ENCODE peak calls at places on chromosomes 16 and 17, in nine cellular contexts. P, A, V, Z, W, T, X, J and S are unnamed samples.

GRCh38 chr16:2166263-2167080 is 10.9 kb downstream of the TRAF7 start:
- DNase-seq in P (no peak), A (no peak), V (no peak), Z (no peak), W (no peak), T (no peak), X (no peak), J (no peak), S (no peak)

GRCh38 chr16:85613609-85614337 is 651 bp downstream of the GSE1 start:
- DNase-seq in P (no peak), A (no peak), V (no peak), Z (no peak), W (peak), T (peak), X (no peak), J (peak), S (peak)

GRCh38 chr16:47480410-47480809 is 19.3 kb downstream of the PHKB start:
- DNase-seq in P (no peak), A (no peak), V (no peak), Z (no peak), W (no peak), T (no peak), X (no peak), J (no peak), S (no peak)

GRCh38 chr17:45019177-45019711 is 32.2 kb downstream of the DCAKD start:
- DNase-seq in P (no peak), A (no peak), V (no peak), Z (no peak), W (peak), T (no peak), X (peak), J (no peak), S (peak)

GRCh38 chr17:40617678-40618240 is 29.9 kb downstream of the SMARCE1 start:
- DNase-seq in P (peak), A (no peak), V (no peak), Z (no peak), W (no peak), T (peak), X (no peak), J (no peak), S (no peak)

GRCh38 chr16:1678500-1679098 is 520 bp downstream of the JPT2 start:
- DNase-seq in P (peak), A (peak), V (no peak), Z (no peak), W (peak), T (no peak), X (peak), J (peak), S (peak)

GRCh38 chr17:6328279-6328678 is 106.6 kb downstream of the AIPL1 start:
- DNase-seq in P (peak), A (no peak), V (no peak), Z (no peak), W (no peak), T (no peak), X (no peak), J (no peak), S (no peak)

GRCh38 chr17:2090804-2091534 is 36.1 kb downstream of the HIC1 start:
- DNase-seq in P (peak), A (no peak), V (peak), Z (peak), W (peak), T (peak), X (no peak), J (peak), S (no peak)

GRCh38 chr16:72824761-72825160 is 223.2 kb downstream of the ZFHX3 start:
- DNase-seq in P (no peak), A (no peak), V (no peak), Z (no peak), W (no peak), T (no peak), X (no peak), J (no peak), S (no peak)

GRCh38 chr17:8650119-8650499 is 19.6 kb upstream of the MYH10 start:
- DNase-seq in P (no peak), A (no peak), V (no peak), Z (no peak), W (no peak), T (no peak), X (no peak), J (no peak), S (no peak)

GRCh38 chr17:46266656-46267544 is 28.0 kb upstream of the LRRC37A start:
- DNase-seq in P (peak), A (peak), V (peak), Z (peak), W (peak), T (peak), X (peak), J (peak), S (peak)

GRCh38 chr17:2068589-2069051 is 13.7 kb downstream of the HIC1 start:
- DNase-seq in P (no peak), A (peak), V (no peak), Z (no peak), W (no peak), T (no peak), X (no peak), J (no peak), S (no peak)

GRCh38 chr16:81405702-81406113 is 38.9 kb upstream of the CMIP start:
- DNase-seq in P (peak), A (peak), V (peak), Z (no peak), W (peak), T (peak), X (no peak), J (peak), S (no peak)

GRCh38 chr17:5286846-5287245 is 4.8 kb downstream of the RABEP1 start:
- DNase-seq in P (no peak), A (no peak), V (no peak), Z (no peak), W (no peak), T (peak), X (no peak), J (no peak), S (no peak)

GRCh38 chr17:67575325-67575724 is 142.4 kb upstream of the NOL11 start:
- DNase-seq in P (no peak), A (no peak), V (no peak), Z (no peak), W (no peak), T (no peak), X (no peak), J (no peak), S (no peak)

GRCh38 chr17:55458977-55459376 is 37.3 kb upstream of the MMD start:
- DNase-seq in P (peak), A (no peak), V (no peak), Z (no peak), W (no peak), T (no peak), X (no peak), J (no peak), S (no peak)

GRCh38 chr16:24208710-24209109 is 47.4 kb upstream of the CACNG3 start:
- DNase-seq in P (no peak), A (no peak), V (no peak), Z (peak), W (no peak), T (peak), X (no peak), J (no peak), S (no peak)

GRCh38 chr16:56513972-56514371 is 5.9 kb downstream of the BBS2 start:
- DNase-seq in P (peak), A (no peak), V (peak), Z (no peak), W (peak), T (no peak), X (no peak), J (no peak), S (no peak)

GRCh38 chr16:76681296-76681695 is 404.1 kb downstream of the CNTNAP4 start:
- DNase-seq in P (no peak), A (no peak), V (no peak), Z (no peak), W (no peak), T (no peak), X (no peak), J (no peak), S (no peak)

GRCh38 chr17:6439951-6440350 is 4.3 kb upstream of the PIMREG start:
- DNase-seq in P (no peak), A (no peak), V (no peak), Z (no peak), W (no peak), T (no peak), X (no peak), J (no peak), S (no peak)

GRCh38 chr16:3170440-3171180 is 17.4 kb upstream of the OR1F1 start:
- DNase-seq in P (no peak), A (no peak), V (no peak), Z (peak), W (no peak), T (peak), X (no peak), J (no peak), S (peak)

GRCh38 chr17:1980665-1981250 is 44.4 kb downstream of the RTN4RL1 start:
- DNase-seq in P (no peak), A (no peak), V (no peak), Z (no peak), W (no peak), T (no peak), X (no peak), J (no peak), S (no peak)

GRCh38 chr17:4634981-4635380 is 6.5 kb downstream of the ALOX15 start:
- DNase-seq in P (no peak), A (no peak), V (no peak), Z (no peak), W (no peak), T (no peak), X (no peak), J (no peak), S (no peak)

GRCh38 chr16:25108054-25108453 is 3.5 kb upstream of the LCMT1 start:
- DNase-seq in P (no peak), A (no peak), V (no peak), Z (no peak), W (no peak), T (peak), X (peak), J (no peak), S (no peak)

DNA sequence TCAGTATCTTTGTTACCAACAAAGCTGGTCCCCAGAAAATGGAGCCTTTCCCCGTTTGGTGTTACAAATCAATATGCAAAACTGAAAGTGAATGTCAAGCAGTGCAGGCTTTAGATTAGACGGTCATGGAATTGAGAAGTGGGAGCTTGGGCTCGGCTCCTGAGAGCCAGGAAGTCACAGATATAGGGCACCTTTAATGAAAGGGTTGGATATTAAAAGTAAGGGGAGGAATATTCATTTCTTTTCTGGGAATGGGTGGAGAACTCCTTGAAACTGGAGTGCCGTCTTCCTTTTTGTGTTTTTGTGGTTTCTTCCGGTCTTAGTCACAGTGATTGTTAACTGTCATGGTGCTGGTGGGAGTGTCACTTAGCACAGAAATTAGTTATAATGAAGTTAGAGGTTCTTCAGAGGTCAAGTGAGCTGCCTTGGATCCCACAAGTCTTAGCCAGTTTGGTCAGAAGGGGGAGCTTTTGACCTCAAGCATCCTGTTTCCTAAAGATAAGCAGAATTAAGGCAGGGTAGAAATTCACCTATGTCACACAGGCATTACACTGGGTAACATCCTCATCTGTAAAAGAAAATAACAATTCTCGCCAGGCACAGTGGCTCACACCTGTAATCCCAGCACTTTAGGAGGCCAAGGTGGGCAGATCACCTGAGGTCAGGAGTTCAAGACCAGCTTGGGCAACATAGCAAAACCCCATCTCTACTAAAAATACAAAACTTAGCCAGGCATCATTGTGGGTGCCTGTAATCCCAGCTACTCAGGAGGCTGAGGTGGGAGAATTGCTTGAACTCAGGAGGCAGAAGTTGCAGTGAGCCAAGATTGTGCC is 9.6 kb upstream of the EIF1 start:
- DNase-seq in P (peak), A (no peak), V (no peak), Z (no peak), W (peak), T (no peak), X (no peak), J (no peak), S (no peak)
- TF ChIP-seq CTCF in P (peak), A (peak), V (peak), Z (no peak), W (no peak), T (no peak), X (peak), J (no peak), S (peak)

GRCh38 chr17:51860934-51861561 is 297.5 kb downstream of the CA10 start:
- DNase-seq in P (peak), A (no peak), V (no peak), Z (peak), W (peak), T (peak), X (no peak), J (no peak), S (no peak)
- TF ChIP-seq CTCF in P (peak), A (peak), V (peak), Z (peak), W (peak), T (peak), X (no peak), J (no peak), S (peak)

GRCh38 chr16:78227855-78228254 is 128.4 kb downstream of the WWOX start:
- DNase-seq in P (no peak), A (no peak), V (no peak), Z (no peak), W (no peak), T (no peak), X (no peak), J (no peak), S (no peak)
- TF ChIP-seq CTCF in P (no peak), A (peak), V (no peak), Z (peak), W (no peak), T (no peak), X (no peak), J (no peak), S (no peak)

GRCh38 chr16:74829637-74830036 is 55.0 kb upstream of the FA2H start:
- DNase-seq in P (no peak), A (no peak), V (no peak), Z (no peak), W (peak), T (no peak), X (no peak), J (no peak), S (no peak)
- TF ChIP-seq CTCF in P (no peak), A (no peak), V (no peak), Z (no peak), W (no peak), T (no peak), X (no peak), J (no peak), S (no peak)

DNA sequence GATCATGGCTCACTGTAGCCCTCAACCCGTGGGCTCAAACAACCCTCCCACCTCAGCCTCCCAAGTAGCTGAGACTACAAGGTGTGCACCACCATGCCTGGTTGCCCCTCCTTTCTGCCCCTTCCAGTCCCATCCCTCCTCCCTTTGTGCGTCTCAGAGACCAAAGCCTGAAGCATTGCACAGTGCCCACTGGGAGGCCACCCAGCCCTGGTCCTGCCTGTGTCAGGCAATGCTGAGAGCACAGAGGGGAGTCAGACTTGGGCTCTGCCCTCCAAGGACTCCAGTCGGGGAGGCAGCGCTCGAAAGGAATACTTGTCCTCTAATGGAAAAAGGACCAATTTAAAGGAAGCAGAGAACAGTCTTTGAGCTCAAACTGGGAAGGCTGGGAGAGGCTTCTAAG is 20.4 kb downstream of the RAI1 start:
- DNase-seq in P (no peak), A (no peak), V (no peak), Z (no peak), W (no peak), T (no peak), X (no peak), J (no peak), S (no peak)
- TF ChIP-seq CTCF in P (no peak), A (no peak), V (no peak), Z (no peak), W (peak), T (no peak), X (no peak), J (no peak), S (no peak)

GRCh38 chr17:34474706-34475105 is 104.7 kb upstream of the TMEM132E start:
- DNase-seq in P (no peak), A (no peak), V (no peak), Z (no peak), W (no peak), T (peak), X (no peak), J (no peak), S (no peak)
- TF ChIP-seq CTCF in P (no peak), A (no peak), V (no peak), Z (no peak), W (no peak), T (no peak), X (no peak), J (no peak), S (no peak)

GRCh38 chr16:8869212-8869987 is 594 bp upstream of the CARHSP1 start:
- DNase-seq in P (no peak), A (no peak), V (no peak), Z (no peak), W (no peak), T (peak), X (no peak), J (no peak), S (no peak)

GRCh38 chr16:8868272-8869211 is at the start of gene CARHSP1:
- DNase-seq in P (peak), A (peak), V (peak), Z (peak), W (peak), T (peak), X (peak), J (peak), S (peak)

GRCh38 chr16:8874388-8874787 is 5.6 kb upstream of the CARHSP1 start:
- DNase-seq in P (no peak), A (no peak), V (no peak), Z (no peak), W (no peak), T (no peak), X (no peak), J (no peak), S (no peak)

GRCh38 chr16:8872071-8872470 is 3.3 kb upstream of the CARHSP1 start:
- DNase-seq in P (no peak), A (no peak), V (no peak), Z (no peak), W (no peak), T (no peak), X (no peak), J (no peak), S (no peak)

GRCh38 chr16:8872967-8873865 is 4.4 kb upstream of the CARHSP1 start:
- DNase-seq in P (no peak), A (no peak), V (no peak), Z (no peak), W (no peak), T (no peak), X (no peak), J (no peak), S (no peak)
- TF ChIP-seq CTCF in P (peak), A (peak), V (peak), Z (no peak), W (no peak), T (no peak), X (no peak), J (no peak), S (no peak)

DNA sequence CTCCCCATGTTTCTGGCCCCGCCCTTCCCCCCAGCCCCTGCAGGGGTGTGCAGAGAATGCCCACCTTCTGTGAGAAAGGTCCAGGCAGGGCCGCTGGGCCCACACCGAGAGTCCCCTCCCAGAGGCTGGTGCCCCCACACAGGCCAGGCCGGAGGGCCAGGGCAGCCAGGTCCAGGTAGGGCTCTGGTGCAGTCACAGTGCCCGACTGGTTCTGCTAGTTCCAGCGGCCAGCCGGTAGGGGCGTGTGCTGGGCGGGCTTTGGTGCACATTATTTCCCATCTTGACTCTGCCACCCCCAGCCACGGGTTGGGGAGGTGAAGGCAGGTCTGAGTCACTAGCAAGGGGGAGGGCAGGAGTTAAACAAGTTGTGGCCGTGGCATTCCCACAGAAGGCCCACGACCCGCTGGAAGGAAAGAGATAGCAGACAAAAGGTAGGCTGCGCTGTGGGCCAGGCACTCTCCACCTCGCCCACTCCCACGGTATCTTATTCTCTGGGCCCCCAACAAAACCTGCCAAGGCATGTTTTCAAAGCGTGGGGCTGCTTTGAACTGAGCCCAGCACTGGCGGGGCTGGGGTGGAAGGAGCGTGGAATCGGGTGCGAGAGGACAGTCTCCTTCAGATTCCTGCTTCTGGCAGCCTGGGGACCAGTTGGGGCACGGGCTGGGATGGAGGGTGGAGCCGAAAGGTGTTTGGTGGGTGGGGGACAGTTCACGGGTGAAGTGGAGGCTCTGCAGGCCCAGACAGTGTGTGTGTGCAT is 1.9 kb downstream of the EPN3 start:
- DNase-seq in P (peak), A (peak), V (no peak), Z (no peak), W (peak), T (peak), X (no peak), J (no peak), S (peak)
- TF ChIP-seq CTCF in P (peak), A (peak), V (peak), Z (no peak), W (peak), T (no peak), X (peak), J (no peak), S (peak)

GRCh38 chr17:60845012-60845411 is 167.4 kb downstream of the BCAS3 start:
- DNase-seq in P (no peak), A (no peak), V (no peak), Z (no peak), W (no peak), T (no peak), X (no peak), J (no peak), S (no peak)
- TF ChIP-seq CTCF in P (no peak), A (no peak), V (no peak), Z (no peak), W (no peak), T (no peak), X (no peak), J (no peak), S (no peak)

GRCh38 chr16:287298-287811 is 4.4 kb downstream of the PDIA2 start:
- DNase-seq in P (no peak), A (no peak), V (no peak), Z (no peak), W (no peak), T (no peak), X (no peak), J (no peak), S (no peak)
- TF ChIP-seq CTCF in P (no peak), A (peak), V (no peak), Z (no peak), W (no peak), T (no peak), X (no peak), J (no peak), S (no peak)